ENCODE peak calls at places on chromosome 9, in four cellular contexts. V, R, U and O are unnamed samples.

GRCh38 chr9:109968332-109968657 is 188.3 kb downstream of the PALM2AKAP2 start:
- DNase-seq in V (no peak), R (no peak), U (no peak), O (no peak)

GRCh38 chr9:120892177-120892747 is 15.3 kb upstream of the PHF19 start:
- DNase-seq in V (peak; percentile 46), R (no peak), U (no peak), O (peak; percentile 25)

GRCh38 chr9:121816845-121817450 is 165.5 kb downstream of the DAB2IP start:
- DNase-seq in V (no peak), R (no peak), U (no peak), O (no peak)

GRCh38 chr9:19924090-19924489 is 135.3 kb upstream of the SLC24A2 start:
- DNase-seq in V (no peak), R (no peak), U (peak; percentile 13), O (no peak)

GRCh38 chr9:278651-279050 is 64.0 kb downstream of the DOCK8 start:
- DNase-seq in V (peak; percentile 35), R (no peak), U (no peak), O (no peak)

GRCh38 chr9:21958833-21959232 is 35.4 kb downstream of the CDKN2A start:
- DNase-seq in V (no peak), R (no peak), U (no peak), O (no peak)

GRCh38 chr9:120109242-120109641 is 470.7 kb downstream of the CDK5RAP2 start:
- DNase-seq in V (no peak), R (peak; percentile 46), U (no peak), O (peak; percentile 12)

GRCh38 chr9:9791621-9792020 is 821.2 kb downstream of the PTPRD start:
- DNase-seq in V (no peak), R (no peak), U (peak; percentile 16), O (no peak)

GRCh38 chr9:89468271-89468960 is 29.5 kb downstream of the SEMA4D start:
- DNase-seq in V (no peak), R (no peak), U (no peak), O (no peak)

GRCh38 chr9:133050781-133051180 is 11.0 kb upstream of the CEL start:
- DNase-seq in V (no peak), R (no peak), U (no peak), O (no peak)

GRCh38 chr9:127131871-127132270 is 9.4 kb upstream of the ANGPTL2 start:
- DNase-seq in V (no peak), R (no peak), U (peak; percentile 81), O (no peak)

GRCh38 chr9:79489241-79490000 is 82.3 kb upstream of the TLE4 start:
- DNase-seq in V (no peak), R (no peak), U (peak; percentile 53), O (no peak)

GRCh38 chr9:1262367-1262766 is 212.2 kb downstream of the DMRT2 start:
- DNase-seq in V (no peak), R (no peak), U (no peak), O (no peak)

GRCh38 chr9:38428062-38428461 is 3.8 kb upstream of the IGFBPL1 start:
- DNase-seq in V (no peak), R (no peak), U (no peak), O (no peak)

GRCh38 chr9:101478444-101478843 is 42.9 kb upstream of the ALDOB start:
- DNase-seq in V (no peak), R (no peak), U (no peak), O (no peak)

GRCh38 chr9:35313911-35314310 is 152.1 kb downstream of the UNC13B start:
- DNase-seq in V (no peak), R (no peak), U (no peak), O (no peak)

GRCh38 chr9:71820516-71820915 is 52.2 kb upstream of the CEMIP2 start:
- DNase-seq in V (no peak), R (no peak), U (peak; percentile 8), O (no peak)

GRCh38 chr9:126607731-126608130 is 6.0 kb upstream of the LMX1B start:
- DNase-seq in V (no peak), R (no peak), U (no peak), O (no peak)

GRCh38 chr9:82202808-82203207 is 214.2 kb downstream of the SPATA31D1 start:
- DNase-seq in V (no peak), R (no peak), U (peak; percentile 71), O (no peak)